ENCODE peak calls at places on chromosomes 4 and X, in four cellular contexts. Y is neural crest cell, B is HFFc6, A is ELR. G is an unnamed sample.

GRCh38 chrX:129360175-129360574 is 163.1 kb downstream of the SMARCA1 start:
- DNase-seq in Y (peak), B (peak), A (peak), G (peak)

GRCh38 chrX:123310112-123310511 is 126.0 kb downstream of the GRIA3 start:
- DNase-seq in Y (no peak), B (no peak), A (no peak), G (no peak)

GRCh38 chrX:40063555-40063954 is 34.2 kb downstream of the BCOR start:
- DNase-seq in Y (no peak), B (no peak), A (no peak), G (no peak)

GRCh38 chr4:8739820-8740665 is 131.6 kb downstream of the HMX1 start:
- DNase-seq in Y (no peak), B (no peak), A (no peak), G (no peak)

GRCh38 chr4:7630559-7631287 is 196.0 kb upstream of the PSAPL1 start:
- DNase-seq in Y (no peak), B (peak), A (peak), G (peak)

GRCh38 chr4:11817088-11817487 is 388.4 kb upstream of the HS3ST1 start:
- DNase-seq in Y (no peak), B (no peak), A (no peak), G (no peak)

GRCh38 chrX:114841051-114841450 is 176.4 kb downstream of the IL13RA2 start:
- DNase-seq in Y (no peak), B (peak), A (peak), G (peak)

GRCh38 chrX:129108936-129109335 is 414.4 kb downstream of the SMARCA1 start:
- DNase-seq in Y (no peak), B (no peak), A (no peak), G (no peak)

GRCh38 chr4:93475730-93476129 is 352.8 kb upstream of the ATOH1 start:
- DNase-seq in Y (no peak), B (no peak), A (no peak), G (peak)

GRCh38 chr4:37641886-37642849 is 44.0 kb downstream of the RELL1 start:
- DNase-seq in Y (no peak), B (no peak), A (no peak), G (no peak)

GRCh38 chr4:83405844-83406816 is 49.5 kb downstream of the HELQ start:
- DNase-seq in Y (no peak), B (no peak), A (no peak), G (no peak)

GRCh38 chr4:55354648-55355047 is 8.6 kb downstream of the SRD5A3 start:
- DNase-seq in Y (no peak), B (no peak), A (no peak), G (no peak)

GRCh38 chrX:25523574-25523973 is 507.8 kb upstream of the ARX start:
- DNase-seq in Y (peak), B (no peak), A (peak), G (peak)

GRCh38 chr4:147683172-147683571 is 791 bp downstream of the PRMT9 start:
- DNase-seq in Y (no peak), B (peak), A (peak), G (peak)

GRCh38 chrX:9942086-9942485 is 25.1 kb upstream of the CLDN34 start:
- DNase-seq in Y (no peak), B (no peak), A (no peak), G (no peak)

GRCh38 chr4:7348946-7349900 is 85.5 kb downstream of the PSAPL1 start:
- DNase-seq in Y (no peak), B (no peak), A (no peak), G (no peak)

GRCh38 chrX:7240929-7241328 is 93.0 kb upstream of the PUDP start:
- DNase-seq in Y (no peak), B (no peak), A (no peak), G (no peak)

GRCh38 chr4:169791527-169792156 is 33.9 kb upstream of the HPF1 start:
- DNase-seq in Y (peak), B (peak), A (peak), G (peak)

GRCh38 chr4:14770025-14770424 is 232.3 kb upstream of the CPEB2 start:
- DNase-seq in Y (no peak), B (no peak), A (no peak), G (no peak)

GRCh38 chr4:55125087-55125721 is at the start of gene KDR:
- DNase-seq in Y (peak), B (no peak), A (peak), G (peak)

GRCh38 chr4:8044699-8045098 is 105.0 kb upstream of the AFAP1 start:
- DNase-seq in Y (no peak), B (no peak), A (no peak), G (no peak)

GRCh38 chrX:131987252-131987651 is 35.9 kb upstream of the STK26 start:
- DNase-seq in Y (no peak), B (no peak), A (no peak), G (no peak)

GRCh38 chr4:17624821-17625220 is 10.4 kb downstream of the MED28 start:
- DNase-seq in Y (no peak), B (no peak), A (no peak), G (no peak)

GRCh38 chr4:85823295-85823694 is 348.3 kb downstream of the ARHGAP24 start:
- DNase-seq in Y (no peak), B (no peak), A (peak), G (no peak)

GRCh38 chr4:85901500-85901899 is 426.6 kb downstream of the ARHGAP24 start:
- DNase-seq in Y (no peak), B (no peak), A (no peak), G (peak)

GRCh38 chr4:82499705-82500104 is 62.1 kb downstream of the TMEM150C start:
- DNase-seq in Y (no peak), B (no peak), A (no peak), G (no peak)

GRCh38 chr4:130233377-130234047 is 1137.6 kb downstream of the C4orf33 start:
- DNase-seq in Y (no peak), B (peak), A (peak), G (peak)

GRCh38 chrX:131821945-131822622 is 201.0 kb upstream of the STK26 start:
- DNase-seq in Y (no peak), B (no peak), A (no peak), G (no peak)

GRCh38 chr4:40187386-40187913 is 9.4 kb upstream of the RHOH start:
- DNase-seq in Y (no peak), B (no peak), A (no peak), G (no peak)

GRCh38 chrX:71815121-71815905 is 52.2 kb downstream of the CXorf49B start:
- DNase-seq in Y (no peak), B (no peak), A (no peak), G (no peak)

GRCh38 chr4:112418092-112418491 is 97.9 kb downstream of the NEUROG2 start:
- DNase-seq in Y (no peak), B (no peak), A (no peak), G (no peak)

GRCh38 chr4:119498520-119498919 is 130.1 kb downstream of the PDE5A start:
- DNase-seq in Y (no peak), B (no peak), A (no peak), G (peak)

GRCh38 chrX:11125079-11125478 is 13.9 kb downstream of the HCCS start:
- DNase-seq in Y (no peak), B (no peak), A (no peak), G (peak)